ENCODE peak calls at places on chromosome 7, in six cellular contexts. P, N, K, O, J and X are unnamed samples.

GRCh38 chr7:1085910-1086421 is 1.9 kb upstream of the GPER1 start:
- DNase-seq in P (no peak), N (no peak), K (no peak), O (no peak), J (no peak), X (no peak)

GRCh38 chr7:123004931-123005330 is 9.4 kb upstream of the TAS2R16 start:
- DNase-seq in P (no peak), N (no peak), K (no peak), O (no peak), J (no peak), X (no peak)

GRCh38 chr7:18829101-18829486 is 288.3 kb downstream of the TWIST1 start:
- DNase-seq in P (no peak), N (no peak), K (no peak), O (no peak), J (no peak), X (no peak)

GRCh38 chr7:49802600-49802999 is 29.2 kb downstream of the VWC2 start:
- DNase-seq in P (no peak), N (no peak), K (no peak), O (no peak), J (no peak), X (no peak)

GRCh38 chr7:12861070-12861469 is 173.6 kb downstream of the ARL4A start:
- DNase-seq in P (no peak), N (no peak), K (no peak), O (no peak), J (no peak), X (no peak)

GRCh38 chr7:92925876-92926696 is 89.7 kb upstream of the CDK6 start:
- DNase-seq in P (no peak), N (no peak), K (no peak), O (no peak), J (peak; percentile 78), X (no peak)

GRCh38 chr7:126727930-126728331 is 524.8 kb downstream of the GRM8 start:
- DNase-seq in P (no peak), N (peak; percentile 28), K (no peak), O (no peak), J (no peak), X (no peak)

GRCh38 chr7:32916006-32916405 is 24.4 kb upstream of the KBTBD2 start:
- DNase-seq in P (no peak), N (no peak), K (no peak), O (no peak), J (no peak), X (no peak)

GRCh38 chr7:91911121-91911520 is 29.5 kb upstream of the AKAP9 start:
- DNase-seq in P (no peak), N (no peak), K (no peak), O (no peak), J (no peak), X (no peak)

GRCh38 chr7:125055376-125055775 is 125.8 kb upstream of the POT1 start:
- DNase-seq in P (no peak), N (no peak), K (no peak), O (no peak), J (no peak), X (no peak)

GRCh38 chr7:64959072-64959747 is 31.6 kb downstream of the ZNF117 start:
- DNase-seq in P (no peak), N (no peak), K (no peak), O (peak; percentile 84), J (no peak), X (no peak)

GRCh38 chr7:73810991-73811360 is 19.8 kb upstream of the CLDN4 start:
- DNase-seq in P (peak; percentile 23), N (no peak), K (no peak), O (no peak), J (peak; percentile 43), X (no peak)

GRCh38 chr7:34075976-34076375 is 170.6 kb downstream of the BMPER start:
- DNase-seq in P (no peak), N (no peak), K (no peak), O (no peak), J (no peak), X (no peak)

GRCh38 chr7:23653942-23654341 is 26.1 kb upstream of the FAM221A start:
- DNase-seq in P (no peak), N (no peak), K (no peak), O (no peak), J (no peak), X (no peak)

GRCh38 chr7:137754076-137754851 is 92.5 kb downstream of the DGKI start:
- DNase-seq in P (no peak), N (no peak), K (peak; percentile 88), O (no peak), J (no peak), X (no peak)

GRCh38 chr7:13077466-13077865 is 390.0 kb downstream of the ARL4A start:
- DNase-seq in P (no peak), N (peak; percentile 53), K (no peak), O (no peak), J (no peak), X (no peak)

GRCh38 chr7:139775829-139776266 is 1.9 kb downstream of the HIPK2 start:
- DNase-seq in P (peak; percentile 40), N (peak; percentile 81), K (peak; percentile 42), O (peak; percentile 52), J (no peak), X (peak; percentile 74)

GRCh38 chr7:41756783-41757182 is 53.9 kb upstream of the INHBA start:
- DNase-seq in P (no peak), N (no peak), K (no peak), O (no peak), J (no peak), X (no peak)

GRCh38 chr7:128005117-128005516 is 26.1 kb downstream of the LRRC4 start:
- DNase-seq in P (no peak), N (no peak), K (no peak), O (peak; percentile 44), J (no peak), X (peak; percentile 24)

GRCh38 chr7:40489844-40490602 is 355.2 kb downstream of the SUGCT start:
- DNase-seq in P (no peak), N (no peak), K (no peak), O (no peak), J (no peak), X (no peak)

GRCh38 chr7:1912472-1913289 is 242.6 kb downstream of the ELFN1 start:
- DNase-seq in P (peak; percentile 60), N (peak; percentile 66), K (no peak), O (no peak), J (no peak), X (no peak)

GRCh38 chr7:150631084-150631824 is 931 bp downstream of the GIMAP6 start:
- DNase-seq in P (peak; percentile 55), N (no peak), K (no peak), O (no peak), J (no peak), X (no peak)

GRCh38 chr7:80508440-80508839 is 3.4 kb downstream of the GNAT3 start:
- DNase-seq in P (no peak), N (no peak), K (no peak), O (peak; percentile 12), J (no peak), X (no peak)

GRCh38 chr7:107169120-107170050 is 582 bp downstream of the HBP1 start:
- DNase-seq in P (peak; percentile 97), N (peak; percentile 92), K (peak; percentile 96), O (peak; percentile 86), J (peak; percentile 97), X (peak; percentile 93)

GRCh38 chr7:101744588-101744987 is 72.8 kb upstream of the CUX1 start:
- DNase-seq in P (no peak), N (no peak), K (no peak), O (no peak), J (no peak), X (peak; percentile 33)

GRCh38 chr7:63789378-63790176 is 209.1 kb upstream of the ZNF722 start:
- DNase-seq in P (peak; percentile 31), N (no peak), K (no peak), O (no peak), J (no peak), X (peak; percentile 15)